ENCODE peak calls at places on chromosomes 7 and 10, in eight cellular contexts. Z is adrenal gland; C is MV-4-11; V is neural progenitor cell; K is AG04450; Q is H9; N is activated effector memory CD4-positive, alpha-beta T cell treated with anti-CD3 and anti-CD28 coated beads, Interleukin-2, amount 50 U/mL, for 16 hours; J is stimulated activated CD4-positive, alpha-beta T cell treated with anti-CD3 and anti-CD28 coated beads, TNF-alpha, amount 100 ng/mL, for 24 hours. F is an unnamed sample.
A peak's percentile ranks its signal among the peaks of the same experiment; 100 is the strongest.

GRCh38 chr10:110487411-110488123 is 10.1 kb upstream of the DUSP5 start:
- DNase-seq in V (no peak), Z (no peak), J (no peak), K (no peak), Q (peak; percentile 62), N (no peak), C (no peak), F (no peak)

GRCh38 chr10:29501692-29502091 is 133.1 kb downstream of the SVIL start:
- DNase-seq in C (no peak), Z (no peak), N (no peak), K (peak; percentile 51), V (no peak), Q (no peak), J (no peak), F (no peak)

GRCh38 chr10:44348496-44348895 is 36.4 kb downstream of the CXCL12 start:
- DNase-seq in V (no peak), N (peak; percentile 55), Z (no peak), Q (no peak), C (no peak), J (no peak), K (no peak), F (no peak)

GRCh38 chr10:62182595-62182994 is 86.0 kb downstream of the RTKN2 start:
- DNase-seq in Q (no peak), N (no peak), C (no peak), J (no peak), Z (no peak), V (no peak), K (no peak), F (no peak)

GRCh38 chr10:38174341-38174740 is 80.2 kb downstream of the ZNF37A start:
- DNase-seq in Q (no peak), Z (no peak), C (no peak), V (no peak), N (no peak), K (no peak), J (no peak), F (no peak)

GRCh38 chr10:60914676-60915075 is 29.3 kb downstream of the RHOBTB1 start:
- DNase-seq in C (no peak), K (peak; percentile 89), J (no peak), V (no peak), Q (no peak), Z (peak; percentile 35), N (no peak), F (no peak)

GRCh38 chr7:19377611-19378339 is 232.6 kb upstream of the FERD3L start:
- DNase-seq in Q (no peak), V (no peak), K (peak; percentile 53), J (no peak), Z (peak; percentile 19), C (no peak), N (no peak), F (no peak)

GRCh38 chr10:100709655-100710054 is 35.7 kb upstream of the PAX2 start:
- DNase-seq in J (no peak), Q (no peak), N (no peak), C (no peak), V (peak; percentile 25), Z (no peak), K (no peak), F (no peak)

GRCh38 chr7:42152353-42153205 is 84.4 kb downstream of the GLI3 start:
- DNase-seq in N (no peak), J (no peak), Z (no peak), V (peak; percentile 83), K (no peak), Q (no peak), C (no peak), F (no peak)